ENCODE peak calls at places on chromosomes 2 and 18, in four cellular contexts. J is cardiac fibroblast, T is fibroblast of villous mesenchyme, W is endothelial cell of umbilical vein. I is an unnamed sample.

GRCh38 chr2:121018136-121019057 is 266.6 kb downstream of the TFCP2L1 start:
- DNase-seq in J (peak), W (no peak), T (peak), I (no peak)

GRCh38 chr2:95296036-95296435 is 1.1 kb upstream of the KCNIP3 start:
- DNase-seq in T (no peak), J (no peak), W (no peak), I (no peak)

GRCh38 chr18:9419956-9420631 is 55.2 kb upstream of the RALBP1 start:
- DNase-seq in J (peak), W (no peak), T (no peak), I (no peak)

GRCh38 chr2:230447455-230448451 is 31.8 kb downstream of the SP100 start:
- DNase-seq in T (no peak), J (no peak), W (peak), I (no peak)

GRCh38 chr18:78411539-78411938 is 568.1 kb upstream of the SALL3 start:
- DNase-seq in T (no peak), W (no peak), J (no peak), I (no peak)

GRCh38 chr2:53969285-53970094 is 1.3 kb downstream of the PSME4 start:
- DNase-seq in W (peak), T (peak), J (peak), I (peak)

GRCh38 chr2:219119422-219120043 is 41.1 kb downstream of the NHEJ1 start:
- DNase-seq in T (peak), J (peak), W (peak), I (peak)

GRCh38 chr2:6069354-6069753 is 377.2 kb downstream of the SOX11 start:
- DNase-seq in J (no peak), W (no peak), T (no peak), I (no peak)

GRCh38 chr2:31107588-31108300 is 30.5 kb downstream of the GALNT14 start:
- DNase-seq in W (no peak), T (no peak), J (no peak), I (peak)

GRCh38 chr18:57743008-57743407 is 60.1 kb downstream of the ATP8B1 start:
- DNase-seq in T (no peak), W (peak), J (peak), I (peak)

GRCh38 chr18:64097497-64097896 is 51.4 kb downstream of the LINC00305 start:
- DNase-seq in T (peak), W (peak), J (peak), I (peak)

GRCh38 chr2:239966029-239966847 is 58.9 kb downstream of the NDUFA10 start:
- DNase-seq in J (no peak), W (no peak), T (no peak), I (peak)

GRCh38 chr2:26412091-26412673 is 10.5 kb downstream of the DRC1 start:
- DNase-seq in J (no peak), T (peak), W (no peak), I (no peak)

GRCh38 chr2:144510206-144510991 is 9.5 kb downstream of the ZEB2 start:
- DNase-seq in J (peak), W (peak), T (peak), I (peak)

GRCh38 chr2:197251576-197251975 is 59.0 kb downstream of the ANKRD44 start:
- DNase-seq in J (peak), W (no peak), T (no peak), I (peak)

GRCh38 chr2:178377046-178377445 is 73.9 kb downstream of the PRKRA start:
- DNase-seq in T (no peak), W (peak), J (no peak), I (no peak)

GRCh38 chr2:138930571-138930970 is 150.4 kb upstream of the NXPH2 start:
- DNase-seq in W (no peak), J (no peak), T (no peak), I (no peak)

GRCh38 chr2:191023235-191023679 is 9.3 kb upstream of the STAT1 start:
- DNase-seq in T (no peak), J (no peak), W (peak), I (no peak)

GRCh38 chr2:32627441-32627900 is 379 bp upstream of the TTC27 start:
- DNase-seq in W (no peak), J (peak), T (peak), I (peak)

GRCh38 chr18:33851546-33852078 is 273.6 kb downstream of the ASXL3 start:
- DNase-seq in J (no peak), W (no peak), T (no peak), I (no peak)

GRCh38 chr2:54122939-54123338 is 7.5 kb downstream of the ACYP2 start:
- DNase-seq in T (peak), J (peak), W (no peak), I (peak)

GRCh38 chr2:88880441-88880953 is 189.0 kb downstream of the RPIA start:
- DNase-seq in W (peak), J (peak), T (peak), I (peak)

GRCh38 chr18:73240899-73241298 is 373.1 kb upstream of the NETO1 start:
- DNase-seq in J (no peak), W (no peak), T (no peak), I (no peak)

GRCh38 chr2:229387815-229388214 is 116.7 kb upstream of the PID1 start:
- DNase-seq in T (no peak), W (no peak), J (no peak), I (no peak)

GRCh38 chr2:199160677-199161465 is 296.9 kb downstream of the SATB2 start:
- DNase-seq in W (peak), T (peak), J (peak), I (peak)

GRCh38 chr2:241855245-241855887 is 3.3 kb downstream of the PDCD1 start:
- DNase-seq in W (no peak), T (no peak), J (no peak), I (no peak)

GRCh38 chr2:182915369-182916326 is 49.2 kb upstream of the FRZB start:
- DNase-seq in J (peak), T (peak), W (no peak), I (peak)

GRCh38 chr2:114065731-114066130 is 175.8 kb downstream of the ACTR3 start:
- DNase-seq in J (no peak), W (no peak), T (no peak), I (no peak)

DNA sequence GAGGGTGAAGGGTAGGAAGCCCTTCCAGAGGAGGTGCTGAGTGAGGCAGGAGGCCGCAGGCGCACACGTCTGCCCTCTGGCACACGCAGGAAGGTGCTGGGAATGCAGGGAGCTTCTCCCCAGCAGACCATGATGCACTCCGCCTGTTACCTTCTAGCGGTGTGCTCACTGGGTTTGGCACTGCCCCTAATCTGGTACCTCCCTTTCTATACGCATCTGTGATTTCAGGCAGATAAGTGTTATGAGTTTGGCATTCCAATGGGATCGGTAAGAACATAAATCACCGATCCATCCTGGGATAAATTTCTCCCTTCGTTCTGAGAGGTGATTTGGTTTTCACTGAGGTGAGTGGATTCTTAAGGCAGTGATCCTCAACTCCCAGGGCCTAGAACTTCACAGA is 34.6 kb downstream of the ODC1 start:
- DNase-seq in T (no peak), J (no peak), W (no peak), I (no peak)
- H3K4me3 ChIP-seq in T (no peak), J (no peak), W (no peak), I (no peak)

DNA sequence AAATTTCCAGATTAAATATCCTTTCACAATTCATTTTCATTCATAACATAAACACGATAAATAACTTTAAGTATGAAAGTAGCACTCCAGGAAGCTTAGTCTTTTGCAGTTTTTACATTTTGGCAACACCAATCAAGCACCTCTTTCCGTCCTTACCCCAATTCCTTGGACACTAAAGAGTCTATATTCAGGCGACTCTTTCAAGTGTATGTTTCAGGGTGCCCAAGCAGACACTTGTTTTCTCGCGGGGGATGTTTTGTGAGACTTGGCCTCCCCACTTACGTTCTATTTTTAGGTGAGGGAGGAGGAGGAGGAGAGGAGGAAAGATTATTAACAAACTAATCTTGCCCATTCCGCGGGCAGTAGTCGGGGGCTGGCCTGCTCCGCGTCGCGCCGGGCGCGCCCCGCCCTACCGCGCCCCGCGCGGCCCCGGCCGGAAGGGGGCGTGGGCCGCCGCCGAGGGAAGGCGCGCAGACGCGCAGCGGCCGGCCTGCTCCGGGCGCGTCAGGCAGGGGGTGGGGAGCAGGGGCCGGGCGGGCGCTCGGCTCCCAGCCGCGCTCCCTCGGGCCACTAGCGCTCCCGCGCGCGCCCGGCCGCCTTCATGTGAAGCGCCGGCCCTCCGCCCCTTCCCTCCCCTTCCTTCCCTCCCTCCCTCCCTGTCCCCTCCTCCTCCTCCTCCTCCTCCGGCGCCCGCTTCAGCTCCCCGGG is at the start of gene ITPRID2:
- DNase-seq in W (peak), T (peak), J (peak), I (peak)
- TF ChIP-seq CTCF in W (no peak), T (no peak), J (no peak), I (no peak)

DNA sequence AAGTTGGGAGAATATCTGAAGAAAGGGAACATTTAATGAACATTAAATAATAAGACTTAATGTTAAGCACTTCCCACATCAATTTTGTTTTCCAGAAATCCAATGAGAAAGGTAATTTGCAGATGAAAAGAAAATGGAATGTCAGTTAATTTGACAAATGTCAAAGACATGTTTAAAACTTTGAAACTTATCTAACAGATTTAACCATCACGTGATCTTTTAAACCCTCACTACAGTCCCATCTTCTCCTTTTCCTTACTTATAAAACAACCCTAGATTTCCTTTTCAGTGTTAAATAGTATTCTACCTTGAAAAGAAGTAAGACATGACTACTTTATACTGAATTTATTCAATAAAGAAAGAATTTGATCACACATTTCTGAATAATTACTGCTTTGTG is 288.5 kb downstream of the NRXN1 start:
- DNase-seq in J (no peak), T (no peak), W (no peak), I (no peak)
- H3K4me3 ChIP-seq in J (no peak), T (no peak), W (no peak), I (no peak)

DNA sequence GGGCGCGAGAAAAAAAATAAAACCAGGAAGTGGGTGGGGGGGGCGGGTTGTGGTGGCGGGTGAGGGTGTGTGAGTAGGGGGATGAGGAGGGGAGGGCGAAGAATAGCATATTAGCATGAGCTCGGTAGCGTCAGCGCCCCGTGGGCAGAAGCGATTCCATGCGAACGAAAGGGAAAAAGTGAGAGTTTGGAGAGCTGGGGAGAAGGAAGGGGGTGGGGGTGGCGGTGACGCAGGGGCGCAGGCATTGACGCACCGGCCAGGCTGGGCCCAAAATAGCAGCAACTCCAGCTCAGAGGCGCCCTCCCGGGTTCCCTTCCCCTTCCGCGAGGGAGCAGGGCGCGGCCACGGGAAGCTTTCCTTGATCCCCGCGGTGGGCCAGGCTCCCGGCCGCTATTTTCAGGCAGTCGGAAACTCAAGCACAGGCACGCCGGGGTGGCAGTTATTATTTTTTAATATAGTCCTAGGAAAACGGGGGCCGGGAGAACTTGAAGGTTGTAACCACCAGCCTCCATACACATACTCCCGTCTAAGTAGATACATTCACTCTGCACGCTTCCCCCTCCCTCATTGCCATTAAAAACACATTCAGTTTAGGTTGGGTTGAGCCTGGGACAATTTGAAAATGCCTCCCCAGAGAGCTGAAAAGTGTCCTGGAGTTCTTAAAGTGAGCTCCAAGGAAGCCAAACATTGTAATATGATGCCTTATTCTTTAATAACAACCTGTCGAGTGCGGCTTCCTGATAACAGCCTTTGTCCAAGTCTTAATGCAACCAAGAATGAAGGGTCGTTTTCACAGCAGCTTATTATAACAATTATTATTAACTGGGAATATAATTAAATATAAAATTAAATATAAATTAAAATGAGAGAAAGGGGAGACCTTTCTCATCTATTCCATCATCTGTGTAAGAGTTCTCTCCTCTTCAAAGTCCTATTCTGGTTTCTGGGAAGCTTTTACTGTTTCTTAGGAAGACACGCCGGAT is 2.3 kb upstream of the NR4A2 start:
- DNase-seq in J (peak), W (peak), T (peak), I (peak)
- TF ChIP-seq CTCF in J (peak), W (no peak), T (peak), I (peak)

GRCh38 chr2:134737671-134738070 is 18.9 kb upstream of the TMEM163 start:
- DNase-seq in J (no peak), W (no peak), T (no peak), I (peak)
- H3K4me3 ChIP-seq in J (no peak), W (no peak), T (no peak), I (no peak)

DNA sequence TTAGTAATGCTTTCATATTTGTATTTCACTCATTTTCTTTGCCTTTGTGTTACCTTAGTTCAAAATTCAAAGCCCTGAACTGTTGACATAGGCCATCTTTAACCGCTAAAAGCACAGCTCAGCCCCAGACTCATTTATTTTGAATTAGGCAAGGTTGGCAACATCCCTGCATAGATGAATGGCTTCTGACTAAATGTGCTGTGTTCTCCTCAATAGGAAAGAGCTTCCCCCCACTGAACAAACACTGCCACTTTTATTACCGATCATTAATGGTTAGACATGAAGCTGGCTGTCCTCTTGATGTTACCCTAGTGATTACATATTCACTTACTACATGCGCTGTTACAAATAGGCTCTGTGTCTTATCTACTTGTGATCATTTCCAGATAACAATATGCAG is 170.6 kb downstream of the ADCYAP1 start:
- DNase-seq in J (no peak), W (no peak), T (no peak), I (no peak)
- TF ChIP-seq CTCF in J (no peak), W (no peak), T (no peak), I (no peak)